ENCODE peak calls at places on chromosomes 12 and 14, in seven cellular contexts. Z, F, T, Y, V, J and O are unnamed samples.

GRCh38 chr12:26028953-26029740 is 70.7 kb downstream of the RASSF8 start:
- DNase-seq in Z (no peak), F (no peak), T (no peak), Y (no peak), V (peak), J (no peak), O (peak)

GRCh38 chr12:21526053-21526452 is at the start of gene SPX:
- DNase-seq in Z (no peak), F (no peak), T (no peak), Y (no peak), V (no peak), J (no peak), O (no peak)

GRCh38 chr12:92424338-92424737 is 278.5 kb upstream of the PLEKHG7 start:
- DNase-seq in Z (no peak), F (no peak), T (no peak), Y (peak), V (no peak), J (peak), O (no peak)

GRCh38 chr14:103019827-103020226 is 37.5 kb downstream of the CDC42BPB start:
- DNase-seq in Z (no peak), F (peak), T (no peak), Y (no peak), V (no peak), J (no peak), O (no peak)

GRCh38 chr14:41051801-41052200 is 554.9 kb upstream of the LRFN5 start:
- DNase-seq in Z (no peak), F (no peak), T (no peak), Y (no peak), V (no peak), J (peak), O (no peak)

GRCh38 chr12:28222959-28223662 is 32.9 kb downstream of the CCDC91 start:
- DNase-seq in Z (no peak), F (no peak), T (no peak), Y (no peak), V (peak), J (no peak), O (no peak)

GRCh38 chr12:53221203-53222076 is 10.6 kb downstream of the RARG start:
- DNase-seq in Z (no peak), F (peak), T (peak), Y (no peak), V (peak), J (peak), O (peak)

GRCh38 chr14:50225067-50225973 is 6.1 kb downstream of the SOS2 start:
- DNase-seq in Z (no peak), F (no peak), T (no peak), Y (peak), V (no peak), J (no peak), O (no peak)

GRCh38 chr12:109304485-109304884 is 4.6 kb downstream of the FOXN4 start:
- DNase-seq in Z (peak), F (no peak), T (no peak), Y (no peak), V (no peak), J (no peak), O (no peak)

GRCh38 chr12:98939350-98939749 is 294.3 kb downstream of the APAF1 start:
- DNase-seq in Z (peak), F (no peak), T (no peak), Y (peak), V (no peak), J (peak), O (peak)

GRCh38 chr12:6635856-6636521 is at the start of gene LPAR5:
- DNase-seq in Z (no peak), F (no peak), T (no peak), Y (no peak), V (no peak), J (peak), O (no peak)

GRCh38 chr14:73462078-73462715 is 3.9 kb upstream of the NUMB start:
- DNase-seq in Z (peak), F (peak), T (no peak), Y (peak), V (no peak), J (no peak), O (peak)

GRCh38 chr14:100410056-100410565 is 87.0 kb downstream of the SLC25A47 start:
- DNase-seq in Z (no peak), F (no peak), T (no peak), Y (no peak), V (no peak), J (peak), O (no peak)

GRCh38 chr12:39341179-39341578 is 101.7 kb downstream of the KIF21A start:
- DNase-seq in Z (no peak), F (no peak), T (no peak), Y (no peak), V (no peak), J (no peak), O (no peak)

GRCh38 chr14:76657404-76657803 is 103.9 kb upstream of the VASH1 start:
- DNase-seq in Z (no peak), F (no peak), T (no peak), Y (no peak), V (no peak), J (no peak), O (no peak)

GRCh38 chr12:105601158-105601557 is 270.7 kb downstream of the C12orf75 start:
- DNase-seq in Z (no peak), F (no peak), T (no peak), Y (no peak), V (no peak), J (no peak), O (no peak)

GRCh38 chr14:101774006-101774755 is 12.7 kb downstream of the PPP2R5C start:
- DNase-seq in Z (peak), F (no peak), T (no peak), Y (no peak), V (no peak), J (no peak), O (no peak)

GRCh38 chr12:46024099-46024498 is 33.7 kb upstream of the SCAF11 start:
- DNase-seq in Z (no peak), F (no peak), T (no peak), Y (no peak), V (no peak), J (no peak), O (no peak)

GRCh38 chr12:130514149-130514551 is 176.5 kb downstream of the PIWIL1 start:
- DNase-seq in Z (peak), F (no peak), T (no peak), Y (no peak), V (no peak), J (peak), O (no peak)

GRCh38 chr14:92951912-92952471 is 29.0 kb downstream of the CHGA start:
- DNase-seq in Z (peak), F (peak), T (peak), Y (peak), V (peak), J (peak), O (peak)

GRCh38 chr12:26318661-26319068 is 123.3 kb downstream of the SSPN start:
- DNase-seq in Z (no peak), F (peak), T (no peak), Y (peak), V (no peak), J (no peak), O (no peak)

GRCh38 chr12:46459111-46459510 is 86.5 kb upstream of the SLC38A2 start:
- DNase-seq in Z (no peak), F (no peak), T (peak), Y (peak), V (no peak), J (no peak), O (no peak)

GRCh38 chr12:92926549-92926948 is 2.5 kb downstream of the EEA1 start:
- DNase-seq in Z (no peak), F (no peak), T (no peak), Y (no peak), V (no peak), J (no peak), O (no peak)

GRCh38 chr14:87461704-87462103 is 531.3 kb downstream of the GALC start:
- DNase-seq in Z (no peak), F (no peak), T (no peak), Y (no peak), V (no peak), J (no peak), O (peak)

GRCh38 chr12:20455001-20455706 is 86.8 kb downstream of the PDE3A start:
- DNase-seq in Z (no peak), F (no peak), T (no peak), Y (no peak), V (no peak), J (no peak), O (no peak)

GRCh38 chr14:88518592-88519512 is 36.0 kb downstream of the PTPN21 start:
- DNase-seq in Z (no peak), F (no peak), T (no peak), Y (peak), V (no peak), J (no peak), O (no peak)

GRCh38 chr12:2598001-2598400 is 196.8 kb upstream of the FKBP4 start:
- DNase-seq in Z (no peak), F (no peak), T (no peak), Y (no peak), V (no peak), J (no peak), O (no peak)

GRCh38 chr14:92717571-92718042 is 30.8 kb downstream of the LGMN start:
- DNase-seq in Z (no peak), F (no peak), T (no peak), Y (no peak), V (no peak), J (no peak), O (no peak)

GRCh38 chr12:32755654-32756475 is at the start of gene YARS2:
- DNase-seq in Z (peak), F (peak), T (peak), Y (peak), V (peak), J (peak), O (peak)

GRCh38 chr12:63808631-63809030 is 28.9 kb downstream of the RXYLT1 start:
- DNase-seq in Z (no peak), F (no peak), T (no peak), Y (no peak), V (no peak), J (no peak), O (no peak)

GRCh38 chr14:68623307-68623706 is 169.6 kb downstream of the ZFP36L1 start:
- DNase-seq in Z (no peak), F (peak), T (no peak), Y (no peak), V (no peak), J (no peak), O (no peak)

GRCh38 chr12:124379938-124380754 is 85.3 kb downstream of the RFLNA start:
- DNase-seq in Z (no peak), F (peak), T (no peak), Y (no peak), V (no peak), J (no peak), O (no peak)

GRCh38 chr12:13816394-13816793 is 165.0 kb downstream of the GRIN2B start:
- DNase-seq in Z (no peak), F (no peak), T (no peak), Y (no peak), V (no peak), J (no peak), O (no peak)

GRCh38 chr14:91380610-91381371 is 36.8 kb downstream of the CCDC88C start:
- DNase-seq in Z (peak), F (no peak), T (no peak), Y (no peak), V (no peak), J (no peak), O (no peak)

GRCh38 chr14:58638231-58639205 is 756 bp downstream of the DACT1 start:
- DNase-seq in Z (peak), F (peak), T (no peak), Y (no peak), V (peak), J (peak), O (peak)

GRCh38 chr12:1544991-1545700 is 49.2 kb downstream of the FBXL14 start:
- DNase-seq in Z (no peak), F (no peak), T (no peak), Y (no peak), V (no peak), J (no peak), O (no peak)